ENCODE peak calls at places on chromosomes 16 and 17, in five cellular contexts. S, X, R, N and H are unnamed samples.

GRCh38 chr16:72740346-72740745 is 307.6 kb downstream of the ZFHX3 start:
- DNase-seq in S (no peak), X (no peak), R (no peak), N (no peak), H (no peak)

GRCh38 chr17:1907818-1908698 is 78.3 kb downstream of the RPA1 start:
- DNase-seq in S (no peak), X (no peak), R (no peak), N (peak), H (no peak)

GRCh38 chr16:8958344-8958808 is 5.3 kb downstream of the USP7 start:
- DNase-seq in S (no peak), X (no peak), R (no peak), N (peak), H (peak)

GRCh38 chr16:21526923-21527807 is 72.2 kb upstream of the METTL9 start:
- DNase-seq in S (no peak), X (no peak), R (no peak), N (no peak), H (no peak)

GRCh38 chr16:265711-266110 is 10.0 kb downstream of the RGS11 start:
- DNase-seq in S (no peak), X (no peak), R (no peak), N (no peak), H (no peak)

GRCh38 chr17:61309857-61310256 is 89.8 kb upstream of the TBX2 start:
- DNase-seq in S (no peak), X (no peak), R (no peak), N (no peak), H (no peak)

GRCh38 chr16:7458144-7458543 is 125.5 kb downstream of the RBFOX1 start:
- DNase-seq in S (no peak), X (no peak), R (no peak), N (no peak), H (no peak)

GRCh38 chr17:80029235-80029974 is 6.3 kb downstream of the TBC1D16 start:
- DNase-seq in S (no peak), X (no peak), R (no peak), N (peak), H (peak)

GRCh38 chr17:45852535-45853297 is 8.0 kb downstream of the SPPL2C start:
- DNase-seq in S (no peak), X (peak), R (peak), N (peak), H (peak)

GRCh38 chr17:72387487-72387886 is 266.7 kb downstream of the SOX9 start:
- DNase-seq in S (no peak), X (peak), R (peak), N (no peak), H (peak)

GRCh38 chr17:75295220-75296158 is 6.3 kb upstream of the SLC25A19 start:
- DNase-seq in S (peak), X (no peak), R (no peak), N (no peak), H (peak)

GRCh38 chr17:8753976-8754440 is 4.3 kb downstream of the SPDYE4 start:
- DNase-seq in S (no peak), X (peak), R (peak), N (peak), H (peak)

GRCh38 chr16:86387461-86388440 is 122.6 kb upstream of the FOXF1 start:
- DNase-seq in S (no peak), X (peak), R (peak), N (peak), H (peak)

GRCh38 chr16:11407047-11407982 is 62.1 kb downstream of the RMI2 start:
- DNase-seq in S (peak), X (peak), R (peak), N (peak), H (peak)

GRCh38 chr17:6070895-6071511 is 824 bp downstream of the WSCD1 start:
- DNase-seq in S (no peak), X (no peak), R (peak), N (peak), H (no peak)

GRCh38 chr16:11254913-11255736 is 879 bp downstream of the SOCS1 start:
- DNase-seq in S (no peak), X (no peak), R (peak), N (peak), H (peak)

GRCh38 chr17:48052956-48053757 is 5.0 kb downstream of the NFE2L1 start:
- DNase-seq in S (no peak), X (no peak), R (no peak), N (peak), H (no peak)

GRCh38 chr17:78484300-78485159 is 92.7 kb downstream of the DNAH17 start:
- DNase-seq in S (no peak), X (peak), R (peak), N (peak), H (peak)

GRCh38 chr16:48413291-48413690 is 28.1 kb upstream of the SIAH1 start:
- DNase-seq in S (no peak), X (no peak), R (no peak), N (no peak), H (no peak)

GRCh38 chr16:77213542-77214108 is 14.4 kb downstream of the SYCE1L start:
- DNase-seq in S (no peak), X (peak), R (peak), N (peak), H (no peak)

DNA sequence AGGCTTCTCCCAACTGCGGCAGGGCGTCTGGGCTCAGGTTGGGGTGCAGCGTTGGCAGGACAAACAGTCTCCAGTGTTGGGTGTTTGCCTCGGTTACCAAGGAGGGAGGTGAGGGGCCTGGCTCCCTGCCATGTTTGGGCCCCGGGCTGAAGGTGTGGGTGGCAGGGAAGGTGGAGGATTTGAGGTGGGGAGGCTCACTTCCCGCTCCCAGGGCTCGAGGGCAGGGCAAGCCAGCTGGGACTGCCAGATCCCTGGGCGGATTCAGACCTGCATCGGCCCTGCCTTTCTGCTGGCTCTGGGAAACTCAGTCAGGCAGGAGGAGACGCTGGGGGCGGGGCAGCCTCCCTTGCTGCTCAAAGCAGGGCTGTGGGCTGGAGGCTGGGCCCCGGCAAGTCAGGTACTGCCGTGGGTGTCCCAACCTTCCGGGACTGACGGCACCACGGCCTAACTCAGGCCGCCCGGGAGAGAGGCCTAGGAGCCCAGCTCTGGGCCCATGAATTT is 31.3 kb upstream of the KRT17 start:
- DNase-seq in S (no peak), X (no peak), R (peak), N (no peak), H (no peak)
- TF ChIP-seq MAX in S (no peak), X (no peak), R (no peak), N (no peak), H (no peak)

GRCh38 chr16:75151798-75152197 is 3.5 kb downstream of the ZFP1 start:
- DNase-seq in S (no peak), X (no peak), R (no peak), N (no peak), H (no peak)

GRCh38 chr16:75147968-75148310 is 385 bp upstream of the ZFP1 start:
- DNase-seq in S (no peak), X (no peak), R (no peak), N (no peak), H (no peak)

GRCh38 chr16:75152635-75153034 is 4.3 kb downstream of the ZFP1 start:
- DNase-seq in S (peak), X (no peak), R (no peak), N (no peak), H (no peak)

DNA sequence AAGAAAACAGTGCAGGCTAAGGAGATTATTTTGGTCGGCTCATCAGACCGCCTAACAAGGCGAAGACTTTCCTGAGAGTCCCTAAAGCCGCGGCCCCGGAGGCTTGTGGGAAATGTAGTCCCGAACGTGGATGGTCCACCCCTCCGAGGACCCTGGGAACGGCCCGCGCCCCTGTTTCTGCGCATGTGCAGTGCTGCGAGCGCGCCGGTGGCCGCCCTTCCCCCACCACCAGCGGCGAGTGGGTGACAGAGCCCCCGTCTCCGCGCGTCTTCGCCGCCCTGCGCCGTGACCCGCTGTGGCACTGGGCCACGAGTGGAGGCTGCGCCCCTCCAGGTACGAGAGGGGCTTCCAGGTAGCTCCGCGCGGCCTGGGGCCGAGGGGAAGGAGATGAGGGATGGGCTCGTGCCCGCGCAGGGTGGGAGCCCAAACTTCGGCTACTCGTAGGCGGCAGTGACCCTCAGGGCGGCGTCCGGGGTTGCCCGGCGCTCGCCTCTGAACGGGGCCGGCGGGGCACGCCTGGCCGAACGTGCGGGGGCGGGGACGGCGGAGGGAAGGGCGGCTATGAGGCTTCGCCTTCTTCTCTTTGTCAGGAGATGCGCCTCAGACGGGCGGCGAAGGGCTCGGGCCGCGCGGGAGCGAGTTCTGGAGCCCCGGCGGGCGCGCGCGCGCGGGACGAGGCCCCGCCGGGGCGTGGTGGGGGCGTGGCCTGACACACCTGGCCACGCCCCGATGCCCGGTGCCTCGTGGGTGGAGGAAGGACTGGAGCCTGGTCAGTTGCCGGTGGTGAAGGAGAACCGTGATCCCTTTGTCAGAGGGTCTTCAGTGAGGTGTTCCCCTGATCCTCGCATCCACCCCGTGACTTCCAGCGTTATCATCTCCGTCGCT is at the start of gene ZFP1:
- DNase-seq in S (peak), X (peak), R (peak), N (peak), H (peak)
- TF ChIP-seq POLR2A in S (peak), X (peak), R (peak), N (peak), H (peak)

GRCh38 chr16:56950881-56951771 is 10.6 kb upstream of the CETP start:
- DNase-seq in S (no peak), X (no peak), R (peak), N (peak), H (peak)
- TF ChIP-seq CTCF in S (peak), X (peak), R (peak), N (peak), H (peak)

GRCh38 chr16:29678691-29679267 is at the start of gene QPRT:
- DNase-seq in S (no peak), X (no peak), R (peak), N (no peak), H (no peak)
- TF ChIP-seq MAX in S (no peak), X (no peak), R (no peak), N (no peak), H (peak)

GRCh38 chr17:27892866-27893769 is at the start of gene LYRM9:
- DNase-seq in S (peak), X (peak), R (peak), N (peak), H (peak)
- TF ChIP-seq POLR2A in S (peak), X (no peak), R (peak), N (peak), H (no peak)

GRCh38 chr17:4035081-4035680 is 70.9 kb upstream of the ATP2A3 start:
- DNase-seq in S (no peak), X (no peak), R (no peak), N (peak), H (no peak)
- TF ChIP-seq CTCF in S (no peak), X (peak), R (no peak), N (no peak), H (no peak)

GRCh38 chr16:3186946-3187690 is 886 bp upstream of the OR1F1 start:
- DNase-seq in S (no peak), X (no peak), R (no peak), N (no peak), H (no peak)
- TF ChIP-seq MAX in S (no peak), X (no peak), R (no peak), N (no peak), H (no peak)